ENCODE peak calls at places on chromosome X, in five cellular contexts. M is HEK293T, B is LoVo, R is AG09309, N is NCI-H345. X is an unnamed sample.

GRCh38 chrX:129637217-129638109 is 17.3 kb downstream of the APLN start:
- DNase-seq in M (peak; percentile 88), R (peak; percentile 21), B (peak; percentile 30), N (peak; percentile 59), X (no peak)

GRCh38 chrX:105315301-105315700 is 94.8 kb upstream of the TEX13A start:
- DNase-seq in M (no peak), R (no peak), B (no peak), N (no peak), X (peak; percentile 27)

GRCh38 chrX:9337056-9337455 is 127.8 kb upstream of the TBL1X start:
- DNase-seq in M (no peak), B (no peak), R (no peak), N (no peak), X (peak; percentile 67)

GRCh38 chrX:30673405-30673804 is 20.2 kb downstream of the GK start:
- DNase-seq in N (no peak), M (no peak), R (no peak), B (no peak), X (no peak)

GRCh38 chrX:72208126-72208525 is 26.6 kb downstream of the PIN4 start:
- DNase-seq in N (no peak), B (no peak), R (no peak), M (no peak), X (no peak)

GRCh38 chrX:118188977-118189376 is 72.4 kb upstream of the KLHL13 start:
- DNase-seq in M (no peak), B (no peak), N (peak; percentile 38), R (no peak), X (no peak)

GRCh38 chrX:77446029-77446585 is 1.1 kb upstream of the FGF16 start:
- DNase-seq in N (no peak), M (no peak), B (no peak), R (no peak), X (no peak)

GRCh38 chrX:149804102-149804501 is 22.4 kb downstream of the MAGEA9 start:
- DNase-seq in R (no peak), M (no peak), B (no peak), N (no peak), X (no peak)

GRCh38 chrX:13491061-13491460 is 78.3 kb upstream of the EGFL6 start:
- DNase-seq in N (no peak), R (no peak), M (no peak), B (no peak), X (no peak)

GRCh38 chrX:44874481-44875184 is 1.6 kb downstream of the KDM6A start:
- DNase-seq in R (no peak), M (peak; percentile 23), B (peak; percentile 24), N (peak; percentile 34), X (no peak)

GRCh38 chrX:107827852-107828251 is 2.2 kb downstream of the MID2 start:
- DNase-seq in M (no peak), B (no peak), R (no peak), N (peak; percentile 19), X (no peak)

GRCh38 chrX:129655547-129656248 is 942 bp upstream of the APLN start:
- DNase-seq in B (no peak), N (peak; percentile 13), R (no peak), M (no peak), X (no peak)

GRCh38 chrX:53116101-53116500 is 22.2 kb downstream of the KANTR start:
- DNase-seq in R (no peak), B (no peak), N (no peak), M (no peak), X (peak; percentile 57)

GRCh38 chrX:149518236-149518635 is 13.1 kb upstream of the IDS start:
- DNase-seq in M (no peak), R (no peak), N (no peak), B (no peak), X (no peak)

GRCh38 chrX:21354725-21355124 is 19.5 kb upstream of the CNKSR2 start:
- DNase-seq in N (no peak), M (no peak), B (no peak), R (no peak), X (no peak)

GRCh38 chrX:19670321-19670750 is 155.0 kb upstream of the MAP3K15 start:
- DNase-seq in M (no peak), R (no peak), B (no peak), N (no peak), X (no peak)

GRCh38 chrX:140817943-140818342 is 108.4 kb downstream of the LINC00632 start:
- DNase-seq in B (peak; percentile 11), M (peak; percentile 18), R (peak; percentile 1), N (peak; percentile 4), X (no peak)

GRCh38 chrX:12007881-12008280 is 130.4 kb upstream of the FRMPD4 start:
- DNase-seq in N (no peak), M (no peak), B (peak; percentile 2), R (peak; percentile 40), X (peak; percentile 66)

GRCh38 chrX:153908219-153908875 is 3.9 kb downstream of the AVPR2 start:
- DNase-seq in N (no peak), M (no peak), R (no peak), B (no peak), X (no peak)

GRCh38 chrX:87798039-87798438 is 280.4 kb downstream of the KLHL4 start:
- DNase-seq in B (no peak), M (no peak), N (no peak), R (no peak), X (no peak)

GRCh38 chrX:120664081-120664480 is 34.2 kb upstream of the C1GALT1C1 start:
- DNase-seq in B (peak; percentile 4), N (no peak), R (no peak), M (no peak), X (no peak)

GRCh38 chrX:39749135-39749534 is 348.6 kb downstream of the BCOR start:
- DNase-seq in R (no peak), B (no peak), N (no peak), M (no peak), X (no peak)

GRCh38 chrX:71936632-71937031 is 26.0 kb downstream of the NHSL2 start:
- DNase-seq in N (no peak), R (no peak), B (no peak), M (no peak), X (no peak)

GRCh38 chrX:39605866-39606265 is 491.9 kb downstream of the BCOR start:
- DNase-seq in R (no peak), M (no peak), N (no peak), B (no peak), X (no peak)

GRCh38 chrX:113741744-113742143 is 842.1 kb upstream of the HTR2C start:
- DNase-seq in N (no peak), M (peak; percentile 28), B (no peak), R (no peak), X (no peak)

GRCh38 chrX:153726286-153727107 is 1.8 kb downstream of the ABCD1 start:
- DNase-seq in B (no peak), M (no peak), N (peak; percentile 15), R (no peak), X (no peak)

GRCh38 chrX:46573896-46574336 is 351 bp downstream of the CHST7 start:
- DNase-seq in B (peak; percentile 46), N (peak; percentile 65), M (peak; percentile 63), R (no peak), X (no peak)

GRCh38 chrX:13059269-13059668 is 14.8 kb upstream of the FAM9C start:
- DNase-seq in N (no peak), R (no peak), B (no peak), M (no peak), X (no peak)

GRCh38 chrX:101686574-101686973 is 26.9 kb upstream of the ARMCX2 start:
- DNase-seq in B (no peak), N (no peak), M (no peak), R (no peak), X (no peak)

GRCh38 chrX:65932173-65933084 is 107.5 kb downstream of the VSIG4 start:
- DNase-seq in R (no peak), N (no peak), B (peak; percentile 45), M (peak; percentile 15), X (no peak)

GRCh38 chrX:95427389-95427788 is 1257.3 kb upstream of the DIAPH2 start:
- DNase-seq in R (no peak), M (no peak), B (no peak), N (no peak), X (peak; percentile 1)

GRCh38 chrX:16882702-16883486 is 12.7 kb upstream of the RBBP7 start:
- DNase-seq in M (peak; percentile 73), N (peak; percentile 84), B (peak; percentile 63), R (peak; percentile 17), X (no peak)

GRCh38 chrX:151680805-151681204 is 14.5 kb upstream of the PRRG3 start:
- DNase-seq in R (no peak), N (peak; percentile 11), B (peak; percentile 12), M (peak; percentile 70), X (no peak)

X was measured in skeletal muscle cell.